ENCODE peak calls at places on chromosomes 11 and 22, in four cellular contexts. S, A, F and J are unnamed samples.

GRCh38 chr11:12444601-12445000 is 67.2 kb downstream of the PARVA start:
- DNase-seq in S (no peak), A (no peak), F (no peak), J (no peak)

GRCh38 chr11:1353383-1354124 is 36.2 kb upstream of the BRSK2 start:
- DNase-seq in S (no peak), A (no peak), F (no peak), J (no peak)

GRCh38 chr11:61004037-61004641 is 32.7 kb downstream of the CD6 start:
- DNase-seq in S (no peak), A (no peak), F (no peak), J (no peak)

GRCh38 chr11:76984741-76985140 is 49.5 kb upstream of the B3GNT6 start:
- DNase-seq in S (no peak), A (no peak), F (no peak), J (no peak)

GRCh38 chr22:23218867-23219251 is 38.5 kb downstream of the BCR start:
- DNase-seq in S (no peak), A (peak), F (no peak), J (no peak)

GRCh38 chr11:108975641-108976071 is 310.8 kb downstream of the DDX10 start:
- DNase-seq in S (no peak), A (no peak), F (no peak), J (no peak)

GRCh38 chr11:4025248-4025956 is 69.2 kb upstream of the RRM1 start:
- DNase-seq in S (no peak), A (no peak), F (no peak), J (no peak)

GRCh38 chr22:28021998-28022660 is 103.1 kb upstream of the PITPNB start:
- DNase-seq in S (no peak), A (no peak), F (no peak), J (no peak)

GRCh38 chr22:23822101-23822671 is 16.6 kb downstream of the DERL3 start:
- DNase-seq in S (no peak), A (no peak), F (no peak), J (no peak)

GRCh38 chr11:71489311-71490043 is 36.5 kb downstream of the NADSYN1 start:
- DNase-seq in S (peak), A (no peak), F (no peak), J (peak)

GRCh38 chr11:76267563-76267962 is 61.3 kb upstream of the WNT11 start:
- DNase-seq in S (no peak), A (no peak), F (no peak), J (no peak)

GRCh38 chr11:118448294-118448693 is 12.0 kb downstream of the KMT2A start:
- DNase-seq in S (peak), A (no peak), F (no peak), J (peak)

GRCh38 chr11:108559904-108560303 is 33.7 kb downstream of the EXPH5 start:
- DNase-seq in S (no peak), A (no peak), F (no peak), J (no peak)

GRCh38 chr11:74321487-74322188 is 10.2 kb upstream of the P4HA3 start:
- DNase-seq in S (no peak), A (peak), F (peak), J (no peak)

GRCh38 chr11:19018901-19019300 is 41.6 kb downstream of the MRGPRX2 start:
- DNase-seq in S (no peak), A (peak), F (no peak), J (no peak)

GRCh38 chr11:78138694-78139421 is 568 bp downstream of the ALG8 start:
- DNase-seq in S (no peak), A (no peak), F (peak), J (no peak)

GRCh38 chr11:104329043-104329442 is 165.1 kb upstream of the PDGFD start:
- DNase-seq in S (no peak), A (no peak), F (no peak), J (no peak)

DNA sequence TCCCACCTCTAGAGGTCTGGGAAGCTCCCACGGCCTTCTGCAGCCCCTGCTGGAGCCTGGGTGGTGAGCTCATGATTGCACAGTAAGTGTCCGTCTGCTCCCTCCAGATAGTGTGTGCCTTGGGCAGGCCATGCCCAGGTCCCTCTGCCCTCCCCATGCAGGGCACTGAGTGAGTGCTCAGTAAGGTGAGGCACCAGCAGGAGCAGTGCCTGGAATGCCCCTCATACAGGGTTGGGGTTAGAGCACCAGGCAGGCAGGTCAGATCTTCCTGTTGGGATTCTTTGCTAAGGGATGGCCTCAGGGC is 50.3 kb downstream of the NAT10 start:
- DNase-seq in S (no peak), A (no peak), F (no peak), J (no peak)
- TF ChIP-seq POLR2A in S (no peak), A (no peak), F (no peak), J (no peak)

GRCh38 chr11:86816251-86816726 is 15.9 kb downstream of the PRSS23 start:
- DNase-seq in S (no peak), A (no peak), F (no peak), J (no peak)

GRCh38 chr11:86815726-86816125 is 15.4 kb downstream of the PRSS23 start:
- DNase-seq in S (no peak), A (no peak), F (no peak), J (no peak)

GRCh38 chr11:86812322-86812670 is 12.0 kb downstream of the PRSS23 start:
- DNase-seq in S (no peak), A (no peak), F (no peak), J (no peak)

GRCh38 chr11:86812981-86813380 is 12.6 kb downstream of the PRSS23 start:
- DNase-seq in S (no peak), A (no peak), F (no peak), J (no peak)

DNA sequence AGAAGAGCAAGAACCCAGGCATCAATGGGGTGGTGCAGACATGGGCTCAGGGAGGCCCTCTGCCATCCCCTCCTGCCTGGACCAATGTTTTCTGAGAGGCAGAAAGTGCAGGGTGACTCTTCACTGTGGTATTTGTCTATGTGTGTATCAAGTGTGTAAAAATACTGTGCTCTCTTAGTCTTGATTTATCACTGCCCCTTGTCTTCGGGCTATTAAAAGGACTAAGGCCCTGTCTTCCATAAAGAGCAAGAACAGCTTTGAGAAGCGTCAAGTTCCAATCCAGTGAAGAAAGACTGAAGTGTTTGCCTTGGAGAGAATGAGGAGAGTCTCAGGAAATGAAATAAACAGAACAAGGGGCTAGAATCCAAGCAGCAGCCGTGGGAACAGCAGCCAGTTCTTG is 14.4 kb downstream of the PRSS23 start:
- DNase-seq in S (no peak), A (no peak), F (no peak), J (no peak)
- TF ChIP-seq POLR2AphosphoS5 in S (no peak), A (no peak), F (no peak), J (no peak)

GRCh38 chr22:50323900-50324299 is 2.9 kb downstream of the DENND6B start:
- DNase-seq in S (no peak), A (no peak), F (no peak), J (no peak)
- TF ChIP-seq TAF1 in S (no peak), A (no peak), F (no peak), J (no peak)

DNA sequence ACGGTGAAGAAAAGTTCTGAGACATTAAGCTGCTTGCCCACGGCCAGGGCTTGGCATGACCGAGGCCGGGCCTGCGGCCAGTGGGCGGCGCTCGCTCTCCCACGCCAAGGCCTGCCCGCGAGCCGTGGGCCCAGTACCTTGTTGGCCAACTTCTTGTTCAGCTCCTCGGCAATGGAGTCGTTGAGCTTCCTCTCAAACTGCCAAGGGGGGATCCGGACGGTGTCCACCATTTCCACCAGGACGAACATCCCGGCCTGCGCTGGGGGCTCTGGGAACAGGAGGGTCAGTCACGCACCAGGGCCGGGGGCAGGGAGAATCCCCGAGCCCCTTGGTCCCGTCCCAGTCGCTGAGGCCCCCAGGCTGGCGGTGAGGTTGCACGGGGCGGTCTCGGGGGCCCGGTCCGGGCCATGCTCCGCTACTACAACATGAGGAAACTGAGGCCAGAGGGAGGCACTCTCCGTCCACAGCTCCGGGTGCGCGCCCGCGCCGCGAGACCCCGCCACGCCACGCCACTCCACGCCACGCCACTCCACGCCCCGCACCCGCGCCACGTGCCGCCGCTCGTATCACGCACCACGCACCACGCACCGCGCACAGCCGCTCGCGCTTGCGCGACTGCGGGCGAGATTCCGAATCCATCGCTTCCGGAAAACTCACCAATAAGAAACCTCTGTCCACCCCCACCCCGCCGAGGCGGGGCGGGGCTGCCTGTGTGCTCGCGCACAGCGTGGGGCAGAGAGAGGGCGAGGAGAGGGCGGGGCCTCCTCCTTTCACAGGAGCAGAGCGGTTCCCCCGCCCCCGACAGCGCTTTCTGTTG is at the start of gene POLR3H:
- DNase-seq in S (peak), A (peak), F (peak), J (peak)
- TF ChIP-seq POLR2A in S (no peak), A (no peak), F (no peak), J (peak)

GRCh38 chr11:120632579-120632978 is 121.0 kb downstream of the GRIK4 start:
- DNase-seq in S (peak), A (no peak), F (peak), J (peak)
- TF ChIP-seq POLR2AphosphoS5 in S (no peak), A (no peak), F (no peak), J (no peak)

GRCh38 chr11:299081-299891 is at the start of gene IFITM5:
- DNase-seq in S (no peak), A (no peak), F (no peak), J (no peak)

GRCh38 chr11:296976-297665 is 2.2 kb downstream of the IFITM5 start:
- DNase-seq in S (no peak), A (no peak), F (no peak), J (no peak)

GRCh38 chr11:299951-300735 is 817 bp upstream of the IFITM5 start:
- DNase-seq in S (no peak), A (peak), F (peak), J (no peak)

GRCh38 chr11:297666-298405 is 1.5 kb downstream of the IFITM5 start:
- DNase-seq in S (no peak), A (peak), F (peak), J (no peak)

GRCh38 chr11:298406-299065 is 790 bp downstream of the IFITM5 start:
- DNase-seq in S (no peak), A (no peak), F (no peak), J (no peak)
- TF ChIP-seq TAF1 in S (no peak), A (no peak), F (no peak), J (no peak)

DNA sequence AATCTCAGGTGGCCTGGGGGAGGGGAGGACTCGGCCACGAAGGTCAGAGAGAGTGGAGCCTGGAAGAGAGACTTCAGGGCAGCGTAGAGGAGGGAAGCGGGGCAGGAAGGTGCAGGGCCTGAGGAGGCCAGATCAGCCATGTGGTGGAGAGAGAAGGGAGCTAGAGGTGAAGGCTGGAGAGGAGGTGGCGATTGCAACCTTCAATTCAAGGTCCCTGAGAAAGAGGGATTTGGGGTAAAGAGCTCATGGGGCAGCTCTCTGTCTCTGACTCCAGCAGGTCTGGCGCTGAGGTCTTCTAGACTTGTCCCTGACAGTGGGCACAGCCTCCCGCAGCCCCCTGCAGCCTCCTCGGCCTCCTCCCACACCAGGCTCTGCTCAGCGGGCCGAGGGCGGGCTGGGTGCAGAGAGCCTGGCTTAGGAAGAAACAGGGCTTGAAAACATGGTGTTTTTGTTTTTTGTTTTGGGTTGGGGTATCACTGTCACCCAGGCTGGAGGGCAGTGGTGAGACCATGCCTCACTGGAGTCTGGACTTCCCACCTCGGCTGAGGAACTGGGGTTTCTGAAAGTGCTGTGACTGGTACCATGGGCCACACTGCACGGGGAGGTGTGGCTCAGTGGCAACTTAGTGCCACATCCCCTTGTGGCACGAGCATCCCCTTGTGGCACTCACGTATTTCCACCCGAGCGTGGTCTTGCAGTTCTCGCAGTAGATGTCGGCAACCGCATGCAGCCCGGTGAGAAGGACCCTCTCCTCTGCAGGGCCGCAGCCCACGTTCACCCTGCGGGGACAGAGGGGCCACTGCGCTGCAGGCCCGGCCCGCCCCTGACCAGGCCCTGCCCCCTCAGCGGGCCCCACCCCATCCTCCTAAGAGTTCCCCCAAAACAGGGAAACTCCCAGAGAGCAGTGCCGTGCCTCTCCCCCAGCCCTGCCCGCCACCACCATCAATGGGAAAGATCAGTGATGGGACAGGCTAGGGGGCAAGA is 32.6 kb downstream of the YPEL1 start:
- DNase-seq in S (no peak), A (no peak), F (no peak), J (no peak)
- TF ChIP-seq POLR2A in S (no peak), A (no peak), F (no peak), J (no peak)

GRCh38 chr11:92589512-92589911 is 364.9 kb downstream of the FAT3 start:
- DNase-seq in S (no peak), A (no peak), F (no peak), J (no peak)

GRCh38 chr11:92596596-92597317 is 372.1 kb downstream of the FAT3 start:
- DNase-seq in S (no peak), A (no peak), F (no peak), J (no peak)

GRCh38 chr11:92591551-92591950 is 366.9 kb downstream of the FAT3 start:
- DNase-seq in S (no peak), A (no peak), F (no peak), J (no peak)

DNA sequence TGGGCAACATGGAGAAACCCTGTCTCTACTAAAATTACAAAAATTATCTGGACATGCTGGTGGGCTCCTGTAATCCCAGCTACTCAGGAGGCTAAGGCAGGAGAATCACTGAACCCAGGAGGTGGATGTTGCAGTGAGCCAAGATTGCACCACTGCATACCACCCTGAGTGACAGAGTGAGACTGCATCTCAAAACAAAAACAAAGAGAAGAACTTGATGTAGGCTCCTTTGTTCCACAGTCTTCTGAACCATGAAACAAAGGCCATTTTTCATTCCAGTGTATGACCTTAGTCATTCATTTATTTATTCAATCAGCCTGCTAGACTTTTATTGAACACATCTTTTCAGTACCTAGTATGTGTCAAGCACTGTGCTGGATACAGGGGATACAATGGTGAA is 369.6 kb downstream of the FAT3 start:
- DNase-seq in S (no peak), A (no peak), F (no peak), J (no peak)
- TF ChIP-seq POLR2AphosphoS5 in S (no peak), A (no peak), F (no peak), J (no peak)